ENCODE peak calls at places on chromosomes 4 and X, in four cellular contexts. Y, J, Z and H are unnamed samples.

GRCh38 chr4:123984881-123985280 is 588.3 kb downstream of the SPRY1 start:
- DNase-seq in J (no peak), Z (no peak), Y (no peak), H (no peak)

GRCh38 chr4:26542996-26543395 is 40.9 kb upstream of the TBC1D19 start:
- DNase-seq in Y (no peak), J (no peak), Z (no peak), H (no peak)

GRCh38 chr4:98778206-98778605 is 119.8 kb upstream of the TSPAN5 start:
- DNase-seq in J (no peak), Y (no peak), Z (peak; percentile 87), H (no peak)

GRCh38 chr4:110216079-110216478 is 17.7 kb upstream of the ELOVL6 start:
- DNase-seq in Y (no peak), J (no peak), Z (no peak), H (no peak)

GRCh38 chr4:82839624-82840023 is 41.0 kb upstream of the SCD5 start:
- DNase-seq in Y (no peak), Z (no peak), J (no peak), H (no peak)

GRCh38 chr4:35124116-35124515 is 1120.2 kb downstream of the ARAP2 start:
- DNase-seq in Z (no peak), Y (no peak), J (no peak), H (no peak)

GRCh38 chr4:8472166-8472688 is 31.6 kb downstream of the TRMT44 start:
- DNase-seq in Y (no peak), Z (no peak), J (no peak), H (no peak)

GRCh38 chr4:127141857-127142256 is 490.9 kb upstream of the INTU start:
- DNase-seq in Y (no peak), J (no peak), Z (no peak), H (no peak)

GRCh38 chr4:112370466-112370865 is 73.3 kb downstream of the ALPK1 start:
- DNase-seq in Z (no peak), Y (no peak), J (no peak), H (no peak)

GRCh38 chr4:2786152-2786671 is 6.7 kb upstream of the SH3BP2 start:
- DNase-seq in J (peak; percentile 38), Z (no peak), Y (no peak), H (no peak)

GRCh38 chr4:147498031-147498700 is 17.3 kb downstream of the EDNRA start:
- DNase-seq in J (no peak), Z (no peak), Y (no peak), H (no peak)

GRCh38 chr4:110009526-110009925 is 96.8 kb downstream of the EGF start:
- DNase-seq in Y (no peak), Z (no peak), J (no peak), H (no peak)

GRCh38 chrX:68989865-68990606 is 161.2 kb downstream of the EFNB1 start:
- DNase-seq in Z (no peak), Y (peak; percentile 72), J (no peak), H (peak; percentile 4)

GRCh38 chr4:40688446-40689095 is 58.9 kb upstream of the RBM47 start:
- DNase-seq in J (no peak), Y (no peak), Z (no peak), H (no peak)
- TF ChIP-seq FOXK2 in J (no peak), Y (no peak), Z (no peak), H (no peak)

GRCh38 chrX:39613508-39613921 is 484.2 kb downstream of the BCOR start:
- DNase-seq in Z (no peak), Y (peak; percentile 28), J (no peak), H (no peak)
- TF ChIP-seq FOXK2 in Z (no peak), Y (no peak), J (no peak), H (no peak)

GRCh38 chr4:128347175-128347868 is 59.7 kb upstream of the PGRMC2 start:
- DNase-seq in J (no peak), Y (no peak), Z (no peak), H (no peak)
- TF ChIP-seq FOXK2 in J (no peak), Y (no peak), Z (no peak), H (no peak)

DNA sequence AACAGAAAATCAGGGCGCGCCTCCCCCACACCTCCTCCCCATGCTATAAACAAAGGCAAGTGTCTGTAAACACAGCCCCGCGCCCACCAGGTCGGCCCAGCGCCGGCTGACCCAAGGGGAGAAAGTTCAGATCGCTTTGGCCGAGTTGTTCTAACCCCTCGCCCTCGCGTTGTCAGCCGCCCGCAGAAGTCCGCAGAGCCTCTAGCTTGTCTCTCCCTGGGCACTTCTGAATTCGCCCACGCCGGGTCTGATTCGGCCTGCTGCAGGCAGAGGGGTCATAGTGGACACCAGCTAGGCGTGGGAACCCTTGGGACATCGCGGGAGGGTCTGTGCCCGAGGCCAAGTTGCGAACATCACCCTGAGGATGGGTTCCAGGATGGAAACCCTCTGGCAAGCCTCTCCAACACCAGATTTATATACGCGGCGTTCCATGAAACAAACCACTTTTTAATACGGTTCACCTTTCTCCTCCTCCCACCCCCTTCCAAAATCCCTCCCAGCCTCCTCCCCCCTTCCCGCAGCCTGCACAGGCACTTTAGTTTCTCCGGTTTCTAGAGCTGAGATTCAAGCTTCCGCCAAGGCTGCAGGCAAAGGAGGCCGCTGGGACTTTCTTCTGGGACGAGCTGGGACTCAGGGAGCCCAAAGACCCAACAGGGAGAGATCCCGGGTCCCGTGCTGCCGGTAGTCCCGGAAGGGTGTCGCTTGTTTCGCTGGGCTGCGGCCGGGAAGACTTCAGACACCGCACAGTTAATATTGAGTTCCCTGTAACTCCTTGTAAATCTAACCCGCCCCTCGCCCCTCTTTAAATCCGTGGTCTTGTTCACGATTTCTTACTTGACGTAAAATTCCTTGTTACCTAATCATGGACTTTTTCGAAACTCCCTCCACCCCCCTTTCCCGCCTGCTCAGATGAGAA is 4.7 kb downstream of the HAND2 start:
- DNase-seq in J (no peak), Y (no peak), Z (no peak), H (no peak)
- TF ChIP-seq FOXK2 in J (no peak), Y (no peak), Z (no peak), H (no peak)

GRCh38 chrX:57918750-57919436 is 8.6 kb upstream of the ZXDA start:
- DNase-seq in J (no peak), Y (peak; percentile 11), Z (peak; percentile 5), H (no peak)
- TF ChIP-seq FOXK2 in J (no peak), Y (no peak), Z (no peak), H (no peak)

DNA sequence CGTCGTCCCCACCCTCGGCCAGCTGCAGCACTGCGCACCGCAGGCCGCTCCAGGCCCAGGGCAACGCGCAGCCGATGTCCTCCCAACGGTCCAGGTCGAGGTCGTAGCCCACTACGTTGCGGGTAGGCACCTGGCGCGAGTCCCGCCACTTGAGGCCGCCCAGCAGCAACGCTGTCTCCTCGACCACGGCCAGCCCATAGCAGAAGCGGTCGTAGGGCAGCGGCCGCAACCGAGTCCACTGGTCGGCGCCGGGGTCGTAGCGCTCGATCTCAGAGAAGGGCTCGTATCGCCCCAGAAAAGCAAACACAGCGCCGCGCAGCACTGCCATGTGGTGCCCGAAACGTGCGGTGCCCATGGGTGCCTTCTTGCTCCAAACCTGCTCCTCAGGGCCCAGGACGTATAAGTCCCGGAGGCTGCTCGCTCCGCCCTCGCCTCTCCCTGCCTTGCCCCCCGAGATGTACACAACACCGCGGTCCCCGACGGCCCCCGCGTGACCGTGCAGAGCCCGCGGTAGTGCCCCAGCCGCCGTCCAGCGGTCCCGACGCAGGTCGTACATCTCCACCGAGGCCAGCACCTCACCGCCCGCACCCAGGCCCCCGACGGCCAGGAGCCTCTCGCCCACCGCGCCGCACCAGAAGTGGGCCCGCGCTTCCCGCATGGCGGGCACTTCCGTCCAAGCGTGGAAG is 2.1 kb downstream of the KLHL34 start:
- DNase-seq in J (no peak), Y (no peak), Z (no peak), H (no peak)
- TF ChIP-seq FOXK2 in J (no peak), Y (no peak), Z (no peak), H (no peak)

DNA sequence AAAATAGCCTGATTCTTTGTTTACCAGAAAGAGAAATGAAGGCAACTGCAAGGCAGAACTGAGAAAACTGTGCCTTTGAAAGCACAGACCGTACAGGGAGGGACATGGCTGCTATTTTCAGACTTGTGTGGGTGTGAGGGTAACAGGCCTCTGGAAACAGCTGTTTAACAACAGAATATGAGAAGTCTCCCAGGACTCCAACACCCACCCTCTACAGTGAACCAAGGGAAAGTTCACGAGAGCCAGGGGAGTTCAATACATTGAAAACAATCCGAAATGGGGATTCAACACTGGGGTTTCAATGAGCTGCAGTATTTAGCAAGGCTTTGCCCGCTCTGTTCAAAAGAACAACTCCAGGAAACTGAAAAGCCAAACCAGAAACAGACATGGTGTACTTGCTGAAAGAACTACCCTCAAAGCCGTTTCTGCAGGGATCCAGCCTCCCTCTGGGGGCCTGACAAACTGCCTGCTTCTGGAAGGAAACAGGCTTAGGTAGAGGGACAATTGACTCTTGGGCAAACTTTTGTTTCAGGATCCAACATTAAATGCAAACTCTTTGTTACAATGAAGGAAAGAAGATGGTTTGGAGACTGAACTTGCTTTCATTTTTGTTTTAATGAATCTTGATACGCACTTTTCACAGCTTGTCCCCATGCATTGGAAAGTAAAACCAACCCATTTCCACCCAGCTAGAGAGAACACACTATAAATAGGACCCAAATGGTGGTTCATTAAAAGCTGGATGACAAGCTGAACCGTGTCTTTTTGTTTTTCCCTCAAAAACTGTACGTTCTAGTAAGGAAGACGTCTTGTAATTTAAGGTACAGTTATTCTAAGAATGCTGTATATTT is 95.5 kb upstream of the EGFL6 start:
- DNase-seq in J (peak; percentile 52), Y (no peak), Z (no peak), H (no peak)
- TF ChIP-seq FOXK2 in J (no peak), Y (no peak), Z (no peak), H (no peak)

GRCh38 chr4:7199771-7200441 is 7.6 kb downstream of the SORCS2 start:
- DNase-seq in J (no peak), Y (no peak), Z (no peak), H (no peak)
- TF ChIP-seq FOXK2 in J (no peak), Y (no peak), Z (no peak), H (no peak)

GRCh38 chrX:31435592-31435991 is 363.8 kb upstream of the FTHL17 start:
- DNase-seq in Z (no peak), Y (peak; percentile 49), J (no peak), H (no peak)
- TF ChIP-seq FOXK2 in Z (no peak), Y (no peak), J (no peak), H (no peak)